ENCODE peak calls at places on chromosome 3, in six cellular contexts. J is cardiac fibroblast, P is A549, I is cardiac muscle cell, F is osteoblast, D is kidney. Q is an unnamed sample.

GRCh38 chr3:185851046-185851445 is 26.2 kb upstream of the IGF2BP2 start:
- DNase-seq in J (peak), P (no peak), I (no peak), F (no peak), D (no peak), Q (no peak)

GRCh38 chr3:108292905-108293328 is 3.4 kb upstream of the HHLA2 start:
- DNase-seq in J (no peak), P (no peak), I (no peak), F (no peak), D (no peak), Q (no peak)

GRCh38 chr3:128714887-128715496 is 11.0 kb upstream of the RAB7A start:
- DNase-seq in J (no peak), P (no peak), I (no peak), F (peak), D (no peak), Q (no peak)

GRCh38 chr3:13563911-13564310 is 15.0 kb downstream of the FBLN2 start:
- DNase-seq in J (no peak), P (no peak), I (no peak), F (peak), D (no peak), Q (no peak)

GRCh38 chr3:187139126-187139894 is at the start of gene RPL39L:
- DNase-seq in J (peak), P (peak), I (peak), F (peak), D (peak), Q (peak)

GRCh38 chr3:147422226-147422933 is 13.2 kb downstream of the ZIC1 start:
- DNase-seq in J (no peak), P (no peak), I (no peak), F (peak), D (no peak), Q (no peak)

GRCh38 chr3:114035146-114035545 is 21.2 kb downstream of the CCDC191 start:
- DNase-seq in J (peak), P (no peak), I (no peak), F (peak), D (no peak), Q (no peak)

GRCh38 chr3:59782664-59783063 is 732.8 kb upstream of the CFAP20DC start:
- DNase-seq in J (no peak), P (no peak), I (no peak), F (no peak), D (no peak), Q (no peak)

GRCh38 chr3:10768995-10769394 is 47.0 kb upstream of the SLC6A11 start:
- DNase-seq in J (no peak), P (no peak), I (no peak), F (no peak), D (no peak), Q (no peak)

GRCh38 chr3:97359958-97360357 is 404.6 kb upstream of the ARL6 start:
- DNase-seq in J (no peak), P (no peak), I (no peak), F (no peak), D (no peak), Q (no peak)

GRCh38 chr3:179299999-179300613 is 22.7 kb upstream of the ZNF639 start:
- DNase-seq in J (no peak), P (no peak), I (no peak), F (no peak), D (no peak), Q (no peak)

GRCh38 chr3:179302111-179302510 is 20.7 kb upstream of the ZNF639 start:
- DNase-seq in J (no peak), P (no peak), I (no peak), F (no peak), D (no peak), Q (no peak)

GRCh38 chr3:179308006-179308405 is 14.8 kb upstream of the ZNF639 start:
- DNase-seq in J (no peak), P (no peak), I (no peak), F (peak), D (no peak), Q (no peak)

GRCh38 chr3:179301645-179302044 is 21.2 kb upstream of the ZNF639 start:
- DNase-seq in J (no peak), P (no peak), I (no peak), F (no peak), D (no peak), Q (no peak)

GRCh38 chr3:179304605-179305004 is 18.2 kb upstream of the ZNF639 start:
- DNase-seq in J (peak), P (no peak), I (no peak), F (peak), D (no peak), Q (no peak)
- H3K4me3 ChIP-seq in J (no peak), P (no peak), I (no peak), F (no peak), D (no peak), Q (no peak)

GRCh38 chr3:52817221-52817620 is 13.3 kb downstream of the ITIH4 start:
- DNase-seq in J (no peak), P (no peak), I (no peak), F (no peak), D (no peak), Q (no peak)

GRCh38 chr3:52817860-52818259 is 12.6 kb downstream of the ITIH4 start:
- DNase-seq in J (no peak), P (no peak), I (no peak), F (no peak), D (no peak), Q (no peak)

GRCh38 chr3:52819936-52820335 is 10.5 kb downstream of the ITIH4 start:
- DNase-seq in J (no peak), P (no peak), I (peak), F (no peak), D (no peak), Q (no peak)

GRCh38 chr3:52813810-52814209 is 16.7 kb downstream of the ITIH4 start:
- DNase-seq in J (no peak), P (no peak), I (no peak), F (no peak), D (no peak), Q (no peak)

GRCh38 chr3:52816654-52817053 is 13.8 kb downstream of the ITIH4 start:
- DNase-seq in J (no peak), P (no peak), I (no peak), F (no peak), D (no peak), Q (no peak)
- TF ChIP-seq CTCF in J (no peak), P (no peak), I (no peak), F (no peak), D (no peak), Q (no peak)

DNA sequence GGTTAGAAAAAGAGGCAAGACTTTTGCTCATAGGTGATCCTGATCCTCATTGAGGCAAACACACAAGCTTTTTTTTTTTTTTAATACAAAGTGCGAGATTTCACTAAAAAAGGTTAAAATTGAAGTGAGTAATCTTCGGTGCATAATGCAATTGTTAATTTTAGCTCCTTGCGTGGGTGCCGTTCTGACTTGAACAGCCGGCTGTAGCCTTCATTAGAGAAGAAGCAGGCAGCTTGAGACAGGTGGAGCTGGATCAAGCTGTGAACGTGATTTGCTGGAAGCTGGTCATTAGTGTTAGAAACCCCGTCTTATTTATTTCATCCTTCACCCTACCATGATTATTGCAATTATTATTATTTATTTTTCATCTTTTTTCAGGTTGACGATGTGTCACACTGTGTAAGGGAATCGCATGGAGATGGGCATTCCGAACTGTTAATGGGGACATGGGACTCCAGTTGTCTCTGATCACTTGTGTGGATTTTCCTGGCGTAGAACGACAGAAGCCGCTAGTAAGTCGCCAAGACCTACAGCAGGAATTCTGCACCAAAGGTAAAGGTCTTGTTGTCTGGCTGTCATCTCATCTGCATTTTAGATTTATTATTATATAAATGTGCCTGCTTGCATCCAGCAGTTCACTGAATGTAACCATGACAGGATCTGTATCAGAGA is 40.2 kb downstream of the ARPP21 start:
- DNase-seq in J (no peak), P (no peak), I (no peak), F (no peak), D (no peak), Q (no peak)
- H3K4me3 ChIP-seq in J (no peak), P (no peak), I (no peak), F (no peak), D (no peak), Q (no peak)

DNA sequence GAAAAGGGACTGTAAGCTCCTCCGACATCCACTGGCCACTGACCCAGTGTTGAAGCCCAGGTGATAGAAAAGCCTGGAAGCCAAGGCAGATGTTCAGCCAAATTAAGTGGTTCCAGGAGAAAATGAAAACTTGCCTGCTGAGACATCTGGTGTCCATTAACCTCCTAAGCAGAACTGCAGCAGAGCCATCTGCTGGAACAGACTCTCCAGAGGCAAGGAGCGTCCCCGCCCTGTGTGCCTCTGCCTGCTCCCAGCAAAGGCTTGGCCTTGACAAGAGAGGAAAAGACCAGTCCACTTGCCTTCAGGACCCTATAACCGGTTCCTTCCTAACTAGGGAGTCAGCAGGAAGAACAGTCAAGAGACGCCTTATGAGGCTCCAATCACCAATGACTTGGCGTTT is 48.2 kb downstream of the SRGAP3 start:
- DNase-seq in J (no peak), P (no peak), I (no peak), F (no peak), D (no peak), Q (no peak)
- TF ChIP-seq CTCF in J (no peak), P (no peak), I (no peak), F (no peak), D (no peak), Q (no peak)

DNA sequence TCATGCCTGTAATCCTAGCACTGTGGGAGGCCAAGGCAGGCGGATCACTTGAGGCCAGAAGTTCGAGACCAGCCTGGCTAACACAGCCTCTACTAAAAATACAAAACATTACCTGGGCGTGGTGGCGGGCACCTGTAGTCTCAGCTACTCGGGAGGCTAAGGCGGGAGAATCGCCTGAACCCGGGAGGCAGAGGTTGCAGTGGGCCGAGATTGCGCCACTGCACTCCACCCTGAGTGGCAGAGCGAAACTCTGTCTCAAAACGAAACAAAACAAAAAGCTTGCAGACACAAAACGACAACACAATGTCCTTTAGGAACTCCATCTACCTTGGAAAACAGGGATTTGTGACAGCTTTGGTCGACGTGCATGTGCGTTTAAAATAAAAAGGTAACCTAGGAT is 716 bp upstream of the KLHL24 start:
- DNase-seq in J (no peak), P (no peak), I (no peak), F (no peak), D (no peak), Q (no peak)
- H3K4me3 ChIP-seq in J (no peak), P (peak), I (no peak), F (peak), D (peak), Q (no peak)

GRCh38 chr3:21013566-21013965 is 737.4 kb downstream of the ZNF385D start:
- DNase-seq in J (no peak), P (no peak), I (no peak), F (no peak), D (no peak), Q (no peak)

GRCh38 chr3:21020043-21020442 is 731.0 kb downstream of the ZNF385D start:
- DNase-seq in J (no peak), P (no peak), I (no peak), F (peak), D (no peak), Q (no peak)

GRCh38 chr3:21020681-21021080 is 730.3 kb downstream of the ZNF385D start:
- DNase-seq in J (no peak), P (no peak), I (no peak), F (no peak), D (no peak), Q (no peak)

GRCh38 chr3:21017115-21017852 is 733.7 kb downstream of the ZNF385D start:
- DNase-seq in J (peak), P (peak), I (no peak), F (no peak), D (no peak), Q (no peak)
- TF ChIP-seq CTCF in J (peak), P (no peak), I (peak), F (no peak), D (no peak), Q (peak)

DNA sequence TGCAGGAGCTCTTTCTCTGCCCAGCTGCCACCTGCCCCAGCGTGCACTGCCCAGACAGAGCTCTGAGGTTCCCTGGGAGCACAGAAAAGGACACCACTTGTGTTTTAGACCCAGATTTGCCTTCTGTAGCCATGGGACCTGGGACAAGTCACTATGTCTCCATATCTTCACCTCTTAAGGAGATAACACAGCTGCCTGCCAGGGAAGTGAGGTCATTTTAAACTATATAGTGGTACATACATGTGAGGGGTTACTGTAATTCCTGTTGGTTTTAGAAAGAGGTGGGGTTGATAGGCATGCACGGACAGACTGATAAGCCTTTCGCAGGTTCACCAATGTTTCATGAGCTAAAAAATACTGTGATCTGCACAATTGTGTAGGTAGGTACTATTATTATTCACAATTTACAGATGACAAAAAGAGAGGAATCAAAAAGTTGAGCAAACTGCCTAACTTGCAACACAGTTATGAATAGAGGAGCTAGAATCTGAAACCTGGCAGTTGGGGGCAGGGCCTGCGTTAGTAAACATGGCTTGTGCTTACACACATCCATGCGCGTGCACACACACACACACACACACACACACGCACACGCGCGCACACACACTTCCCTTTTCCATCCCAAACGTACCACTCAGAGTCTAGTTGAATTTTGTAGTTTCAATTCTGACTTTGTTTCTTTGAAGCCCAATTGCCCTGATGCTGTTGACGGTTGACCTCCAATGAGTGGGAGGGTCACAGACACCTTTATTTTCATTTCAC is 193.6 kb downstream of the FAM43A start:
- DNase-seq in J (no peak), P (no peak), I (no peak), F (no peak), D (no peak), Q (peak)
- H3K4me3 ChIP-seq in J (no peak), P (no peak), I (no peak), F (no peak), D (no peak), Q (no peak)

GRCh38 chr3:123767564-123768292 is 116.4 kb downstream of the MYLK start:
- DNase-seq in J (no peak), P (no peak), I (no peak), F (no peak), D (no peak), Q (no peak)
- TF ChIP-seq CTCF in J (no peak), P (no peak), I (no peak), F (no peak), D (no peak), Q (no peak)

Q was measured in fibroblast of pulmonary artery.